ENCODE peak calls at places on chromosome 16, in eight cellular contexts. Y is retina, H is cardiac muscle cell, E is fibroblast of the aortic adventitia, U is prostate gland, F is colonic mucosa, C is left cardiac atrium, L is mammary epithelial cell. A is an unnamed sample.

GRCh38 chr16:19555938-19556778 is 655 bp downstream of the VPS35L start:
- DNase-seq in U (no peak), C (no peak), F (peak; percentile 29), H (peak; percentile 38), L (peak; percentile 27), E (peak; percentile 30), Y (no peak), A (peak; percentile 18)

GRCh38 chr16:14576069-14576468 is 54.0 kb downstream of the PARN start:
- DNase-seq in H (no peak), E (no peak), F (no peak), Y (no peak), U (no peak), C (no peak), L (no peak), A (no peak)

GRCh38 chr16:12122202-12122601 is 145.7 kb downstream of the SNX29 start:
- DNase-seq in Y (no peak), U (no peak), H (no peak), E (no peak), F (no peak), C (no peak), L (no peak), A (no peak)

GRCh38 chr16:73730496-73731090 is 566.0 kb upstream of the PSMD7 start:
- DNase-seq in U (no peak), C (no peak), H (no peak), F (no peak), L (no peak), E (no peak), Y (no peak), A (no peak)

GRCh38 chr16:57380671-57381462 is 8.6 kb downstream of the CX3CL1 start:
- DNase-seq in L (no peak), U (no peak), Y (no peak), H (peak; percentile 62), F (no peak), C (no peak), E (no peak), A (no peak)

GRCh38 chr16:69378760-69379159 is 7.0 kb downstream of the TERF2 start:
- DNase-seq in H (peak; percentile 66), Y (no peak), C (no peak), E (peak; percentile 53), F (no peak), L (no peak), U (no peak), A (no peak)

GRCh38 chr16:89007371-89008249 is 30.6 kb upstream of the CBFA2T3 start:
- DNase-seq in H (no peak), E (no peak), U (no peak), C (peak; percentile 7), Y (peak; percentile 1), F (no peak), L (no peak), A (no peak)

GRCh38 chr16:1317479-1318267 is 8.2 kb downstream of the UBE2I start:
- DNase-seq in H (no peak), E (no peak), U (no peak), C (no peak), F (no peak), L (no peak), Y (no peak), A (no peak)

GRCh38 chr16:26795184-26795583 is 271.5 kb upstream of the C16orf82 start:
- DNase-seq in E (no peak), F (no peak), U (no peak), Y (peak; percentile 25), C (no peak), L (no peak), H (no peak), A (no peak)

GRCh38 chr16:26317885-26318284 is 626.1 kb downstream of the HS3ST4 start:
- DNase-seq in L (no peak), E (no peak), C (no peak), U (no peak), F (no peak), H (no peak), Y (no peak), A (no peak)

GRCh38 chr16:1150511-1150982 is 2.4 kb upstream of the CACNA1H start:
- DNase-seq in E (peak; percentile 9), Y (no peak), F (no peak), C (no peak), H (no peak), U (no peak), L (no peak), A (peak; percentile 48)

GRCh38 chr16:3690991-3691720 is 26.2 kb downstream of the TRAP1 start:
- DNase-seq in H (no peak), F (no peak), C (no peak), U (no peak), L (no peak), E (no peak), Y (no peak), A (peak; percentile 40)

GRCh38 chr16:30802971-30803370 is 16.0 kb upstream of the ZNF629 start:
- DNase-seq in H (no peak), U (no peak), Y (no peak), C (no peak), E (no peak), L (no peak), F (no peak), A (no peak)

GRCh38 chr16:70437582-70438324 is 1.1 kb downstream of the ST3GAL2 start:
- DNase-seq in U (no peak), H (peak; percentile 71), F (no peak), E (peak; percentile 67), L (peak; percentile 34), Y (peak; percentile 40), C (no peak), A (peak; percentile 51)

GRCh38 chr16:67470314-67470713 is 10.6 kb downstream of the ATP6V0D1 start:
- DNase-seq in U (peak; percentile 71), E (no peak), H (no peak), L (no peak), Y (no peak), C (peak; percentile 87), F (peak; percentile 32), A (peak; percentile 40)

GRCh38 chr16:89273741-89274472 is 56.4 kb downstream of the ZNF778 start:
- DNase-seq in Y (no peak), C (no peak), E (no peak), F (no peak), H (no peak), U (no peak), L (no peak), A (no peak)

GRCh38 chr16:1167276-1168107 is 14.6 kb downstream of the CACNA1H start:
- DNase-seq in F (no peak), E (no peak), Y (peak; percentile 79), U (no peak), H (no peak), L (no peak), C (no peak), A (no peak)

GRCh38 chr16:1163567-1164055 is 10.7 kb downstream of the CACNA1H start:
- DNase-seq in Y (no peak), U (no peak), C (no peak), F (no peak), E (no peak), H (no peak), L (no peak), A (no peak)

GRCh38 chr16:79899316-79900110 is 299.0 kb upstream of the MAF start:
- DNase-seq in E (no peak), U (no peak), Y (no peak), F (no peak), C (no peak), L (no peak), H (no peak), A (no peak)

GRCh38 chr16:56824335-56824734 is 40.7 kb upstream of the SLC12A3 start:
- DNase-seq in Y (peak; percentile 21), L (no peak), F (peak; percentile 40), E (no peak), U (no peak), H (no peak), C (no peak), A (peak; percentile 45)

GRCh38 chr16:84303023-84303422 is 8.3 kb downstream of the WFDC1 start:
- DNase-seq in Y (no peak), U (no peak), E (peak; percentile 10), L (no peak), F (no peak), H (peak; percentile 14), C (no peak), A (peak; percentile 60)

GRCh38 chr16:81376880-81377279 is 62.1 kb downstream of the GAN start:
- DNase-seq in F (no peak), Y (no peak), E (no peak), C (no peak), L (peak; percentile 88), H (peak; percentile 6), U (no peak), A (no peak)

GRCh38 chr16:54744998-54745397 is 185.7 kb upstream of the IRX5 start:
- DNase-seq in U (no peak), L (no peak), H (no peak), C (no peak), E (no peak), Y (no peak), F (no peak), A (no peak)

GRCh38 chr16:13390093-13390985 is 488.9 kb downstream of the SHISA9 start:
- DNase-seq in U (no peak), Y (no peak), E (no peak), C (no peak), H (no peak), L (no peak), F (no peak), A (no peak)

GRCh38 chr16:14056970-14057369 is 14.1 kb upstream of the MRTFB start:
- DNase-seq in C (peak; percentile 34), E (peak; percentile 13), Y (no peak), L (no peak), U (no peak), F (no peak), H (peak; percentile 91), A (no peak)

GRCh38 chr16:24075929-24076716 is 180.0 kb upstream of the CACNG3 start:
- DNase-seq in L (peak; percentile 16), H (no peak), Y (no peak), F (no peak), E (no peak), C (no peak), U (no peak), A (no peak)

A was measured in AG08395.